ENCODE peak calls at places on chromosome 7, in four cellular contexts. Y is K562, V is GM12878, O is H1. S is an unnamed sample.

GRCh38 chr7:135192914-135193536 is 18.3 kb downstream of the WDR91 start:
- DNase-seq in Y (no peak), V (no peak), O (no peak), S (no peak)

GRCh38 chr7:106166651-106167342 is 54.7 kb upstream of the SYPL1 start:
- DNase-seq in Y (peak), V (no peak), O (no peak), S (peak)

GRCh38 chr7:90345016-90345415 is 1.5 kb upstream of the GTPBP10 start:
- DNase-seq in Y (no peak), V (no peak), O (no peak), S (no peak)

GRCh38 chr7:143015102-143015501 is 11.8 kb downstream of the OR9A2 start:
- DNase-seq in Y (no peak), V (peak), O (no peak), S (no peak)

GRCh38 chr7:47458057-47458456 is 123.9 kb downstream of the TNS3 start:
- DNase-seq in Y (no peak), V (no peak), O (no peak), S (no peak)

GRCh38 chr7:103833401-103833800 is 156.1 kb downstream of the RELN start:
- DNase-seq in Y (no peak), V (no peak), O (no peak), S (no peak)

GRCh38 chr7:33339074-33339805 is 209.9 kb downstream of the BBS9 start:
- DNase-seq in Y (peak), V (no peak), O (no peak), S (no peak)

GRCh38 chr7:95322874-95323273 is 1.5 kb downstream of the PON1 start:
- DNase-seq in Y (no peak), V (no peak), O (no peak), S (peak)

GRCh38 chr7:140049339-140050024 is 13.3 kb downstream of the PARP12 start:
- DNase-seq in Y (no peak), V (no peak), O (peak), S (no peak)

DNA sequence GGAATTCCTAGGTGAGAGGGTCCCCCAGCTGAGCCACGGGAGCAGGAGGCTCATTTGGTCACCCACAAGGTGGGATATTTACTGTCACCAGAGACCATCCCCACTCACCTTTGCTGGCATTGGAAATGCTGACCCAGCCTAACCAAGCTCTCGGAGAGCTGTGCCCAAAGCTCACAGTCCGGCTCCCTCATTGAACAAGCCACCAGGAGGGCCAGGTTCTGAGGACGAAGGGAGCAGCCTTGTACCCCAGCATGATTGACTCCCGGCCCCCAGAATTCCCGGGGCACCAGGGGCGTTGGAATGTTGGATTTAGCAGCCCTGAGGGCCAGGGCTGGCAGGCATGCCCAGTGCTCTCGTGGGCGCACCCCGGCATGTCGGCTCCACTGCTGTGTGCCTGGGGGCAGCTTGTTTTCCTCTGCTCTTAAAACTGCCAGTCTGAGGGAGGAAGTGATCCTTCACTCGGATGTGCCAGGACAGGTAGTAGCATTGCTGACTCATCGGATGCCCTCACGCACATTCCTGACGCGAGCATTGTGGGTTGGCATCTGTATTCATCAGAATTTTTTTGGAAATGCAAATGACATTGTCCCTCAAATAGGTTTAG is 23.3 kb downstream of the CLIP2 start:
- DNase-seq in Y (no peak), V (no peak), O (no peak), S (peak)
- TF ChIP-seq NRF1 in Y (no peak), V (no peak), O (no peak), S (no peak)

GRCh38 chr7:100127866-100128601 is 1.3 kb downstream of the MBLAC1 start:
- DNase-seq in Y (no peak), V (no peak), O (peak), S (peak)

GRCh38 chr7:100128602-100128963 is 1.8 kb downstream of the MBLAC1 start:
- DNase-seq in Y (no peak), V (no peak), O (no peak), S (no peak)

GRCh38 chr7:100132697-100133137 is 6.0 kb downstream of the MBLAC1 start:
- DNase-seq in Y (peak), V (no peak), O (peak), S (peak)

GRCh38 chr7:100132126-100132525 is 5.4 kb downstream of the MBLAC1 start:
- DNase-seq in Y (no peak), V (no peak), O (no peak), S (no peak)

DNA sequence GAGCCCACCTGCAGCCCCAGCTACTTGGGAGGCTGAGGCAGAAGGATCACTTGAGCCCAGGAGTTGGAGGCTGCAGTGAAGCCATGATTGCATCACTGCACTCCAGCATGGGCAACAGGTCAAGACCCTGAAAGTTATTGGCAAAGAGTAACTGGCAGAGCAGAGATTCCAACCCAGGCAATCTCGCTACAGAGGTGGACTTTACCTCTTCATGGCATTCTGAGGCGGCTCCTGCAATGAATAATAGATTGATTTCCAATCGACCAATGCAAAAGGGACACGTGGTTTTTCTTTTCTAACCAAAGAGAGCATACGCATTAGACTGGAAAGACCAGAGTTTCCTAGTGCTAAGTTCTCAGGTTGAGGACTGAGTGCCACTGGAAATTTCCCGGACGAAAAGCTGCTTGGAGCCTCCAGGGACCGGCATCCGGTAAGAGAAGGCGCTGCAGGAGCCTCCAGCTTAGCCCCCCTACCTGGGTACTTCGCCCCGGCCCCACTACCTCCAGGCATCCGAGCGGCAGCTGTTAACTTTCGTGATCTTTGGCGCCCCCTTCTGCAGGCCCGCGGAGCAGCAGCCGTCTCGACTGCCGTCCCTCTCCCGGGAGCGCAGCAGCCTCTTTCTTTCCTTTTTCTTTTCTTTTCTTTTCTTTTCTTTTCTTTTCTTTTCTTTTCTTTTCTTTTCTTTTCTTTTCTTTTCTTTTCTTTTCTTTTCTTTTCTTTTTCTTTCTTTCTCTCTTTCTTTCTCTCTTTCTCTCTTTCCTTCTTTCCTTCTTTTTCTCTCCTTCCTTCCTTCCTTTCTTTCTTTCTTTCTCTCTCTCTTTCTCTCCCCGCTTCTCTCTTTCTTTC is 4.1 kb downstream of the MBLAC1 start:
- DNase-seq in Y (peak), V (no peak), O (peak), S (peak)
- TF ChIP-seq RFX5 in Y (no peak), V (no peak), O (no peak), S (no peak)

GRCh38 chr7:157431173-157431950 is 94.6 kb downstream of the DNAJB6 start:
- DNase-seq in Y (peak), V (no peak), O (peak), S (no peak)
- TF ChIP-seq NRF1 in Y (no peak), V (no peak), O (no peak), S (no peak)

DNA sequence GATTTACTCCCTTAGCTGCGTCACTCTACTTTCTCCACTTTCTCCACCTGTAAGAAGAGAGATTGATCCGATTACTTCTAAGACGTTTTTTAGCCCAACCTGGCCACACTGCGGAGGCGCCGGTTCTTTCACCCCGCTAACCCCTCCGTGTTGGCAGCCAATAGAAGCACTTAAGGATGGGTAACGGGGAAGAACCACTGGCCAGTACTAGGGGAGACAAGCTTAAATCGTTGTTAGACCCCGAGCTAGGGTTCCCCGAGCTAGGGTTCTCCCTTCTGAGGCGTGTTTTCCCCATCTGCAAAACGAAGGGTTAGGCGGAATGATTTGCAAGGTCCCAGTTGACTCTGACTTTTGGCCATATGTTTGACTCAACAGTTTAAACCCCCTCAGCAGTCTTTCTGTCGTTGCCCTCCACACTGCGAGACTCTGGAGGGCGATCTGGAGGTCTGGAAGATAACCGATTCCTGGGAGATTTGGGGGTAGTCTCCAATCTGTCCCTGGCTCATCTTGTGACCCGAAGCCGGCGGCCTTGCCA is 644 bp downstream of the UMAD1 start:
- DNase-seq in Y (peak), V (no peak), O (no peak), S (peak)
- TF ChIP-seq RFX5 in Y (no peak), V (no peak), O (no peak), S (no peak)

GRCh38 chr7:141355057-141355456 is 196.2 kb upstream of the AGK start:
- DNase-seq in Y (no peak), V (no peak), O (no peak), S (no peak)
- TF ChIP-seq NRF1 in Y (no peak), V (no peak), O (no peak), S (no peak)

DNA sequence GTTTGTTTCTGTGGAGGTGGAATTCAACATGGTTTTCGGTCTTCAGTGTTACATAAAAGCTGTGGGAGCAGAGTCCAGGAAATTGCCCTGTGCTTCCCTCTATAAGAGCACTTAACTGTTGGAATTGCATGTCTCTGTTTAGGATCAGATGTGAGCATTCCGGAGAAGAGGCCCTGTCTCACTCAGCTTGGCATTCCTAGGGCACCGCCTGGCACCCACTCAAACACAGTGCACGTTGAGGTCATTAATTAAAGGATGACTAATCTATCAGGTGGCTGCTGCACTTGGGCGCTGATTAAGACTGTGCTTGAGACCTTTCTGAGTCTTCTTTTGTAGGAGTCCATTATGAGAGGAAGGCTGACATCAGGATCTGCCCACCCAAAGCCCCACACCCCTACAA is 82.8 kb upstream of the VIPR2 start:
- DNase-seq in Y (no peak), V (no peak), O (no peak), S (no peak)
- TF ChIP-seq RFX5 in Y (no peak), V (no peak), O (no peak), S (no peak)

DNA sequence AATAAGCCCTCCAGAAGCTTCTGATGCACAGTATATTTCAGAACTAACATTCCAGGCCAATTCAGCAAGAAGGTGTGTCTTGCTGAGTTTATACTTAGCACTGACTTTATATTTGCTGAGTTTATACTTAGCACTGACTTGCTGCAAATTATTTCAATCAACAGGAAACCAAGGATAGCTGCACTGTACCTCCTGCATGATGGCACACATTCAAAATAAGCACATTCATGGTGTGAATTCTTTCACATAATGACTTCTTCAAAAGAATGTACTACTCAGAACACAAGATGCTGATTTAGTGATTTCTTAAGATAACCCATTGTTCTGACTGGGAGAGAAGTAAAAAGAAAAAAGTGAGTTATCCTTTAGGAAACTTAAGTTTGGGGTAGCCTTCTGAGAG is 52.0 kb downstream of the JAZF1 start:
- DNase-seq in Y (no peak), V (no peak), O (no peak), S (no peak)
- TF ChIP-seq NRF1 in Y (no peak), V (no peak), O (no peak), S (no peak)

GRCh38 chr7:36016648-36017047 is 136.4 kb upstream of the EEPD1 start:
- DNase-seq in Y (no peak), V (no peak), O (no peak), S (no peak)

GRCh38 chr7:36017111-36017510 is 135.9 kb upstream of the EEPD1 start:
- DNase-seq in Y (no peak), V (no peak), O (no peak), S (no peak)

GRCh38 chr7:36014961-36015360 is 138.1 kb upstream of the EEPD1 start:
- DNase-seq in Y (no peak), V (no peak), O (no peak), S (no peak)

GRCh38 chr7:36018816-36019484 is 134.1 kb upstream of the EEPD1 start:
- DNase-seq in Y (no peak), V (no peak), O (no peak), S (no peak)

GRCh38 chr7:36015733-36016132 is 137.3 kb upstream of the EEPD1 start:
- DNase-seq in Y (no peak), V (no peak), O (no peak), S (no peak)
- TF ChIP-seq RFX5 in Y (no peak), V (no peak), O (no peak), S (no peak)

S was measured in SK-N-SH.